ENCODE peak calls at places on chromosomes 5 and 9, in ten cellular contexts. Z, P, C, I, T, Q, O, L, X and Y are unnamed samples.

GRCh38 chr5:43020294-43020711 is 19.8 kb downstream of the ANXA2R start:
- DNase-seq in L (peak), T (no peak), Q (peak), O (peak), P (no peak), C (no peak), X (no peak), Z (no peak), I (peak), Y (peak)

GRCh38 chr5:180829711-180830110 is 27.1 kb upstream of the MGAT1 start:
- DNase-seq in T (no peak), P (no peak), O (no peak), L (no peak), X (no peak), Z (no peak), C (no peak), Q (no peak), I (no peak), Y (no peak)

GRCh38 chr5:78537821-78538220 is 110.8 kb downstream of the LHFPL2 start:
- DNase-seq in I (no peak), Q (peak), O (peak), Z (no peak), C (no peak), L (peak), P (no peak), X (no peak), T (no peak), Y (peak)

GRCh38 chr5:112848116-112848811 is 12.8 kb upstream of the SRP19 start:
- DNase-seq in L (peak), C (no peak), T (no peak), O (peak), Z (no peak), P (peak), X (no peak), Q (peak), I (peak), Y (peak)

GRCh38 chr9:128892223-128892892 is 10.4 kb downstream of the LRRC8A start:
- DNase-seq in O (no peak), T (no peak), Z (no peak), C (peak), L (no peak), I (no peak), X (peak), Q (no peak), P (no peak), Y (no peak)

GRCh38 chr9:133160742-133161541 is 2.8 kb downstream of the GBGT1 start:
- DNase-seq in L (peak), O (peak), T (no peak), X (peak), Z (no peak), Q (peak), C (peak), P (no peak), I (peak), Y (peak)

GRCh38 chr5:132782101-132782500 is 5.1 kb upstream of the SEPTIN8 start:
- DNase-seq in O (no peak), Q (no peak), X (no peak), Z (no peak), C (no peak), P (no peak), T (peak), I (no peak), L (no peak), Y (no peak)

GRCh38 chr5:64930672-64931318 is 162.1 kb downstream of the CWC27 start:
- DNase-seq in C (no peak), X (no peak), L (no peak), O (no peak), Q (no peak), P (no peak), T (no peak), Z (no peak), I (no peak), Y (no peak)

GRCh38 chr5:61735531-61735930 is 403.5 kb downstream of the ZSWIM6 start:
- DNase-seq in X (no peak), Z (no peak), T (no peak), O (no peak), I (no peak), P (peak), Q (no peak), L (no peak), C (no peak), Y (no peak)

GRCh38 chr5:159655757-159656409 is 260.4 kb upstream of the ADRA1B start:
- DNase-seq in Q (no peak), C (no peak), X (no peak), I (no peak), T (no peak), L (no peak), P (no peak), Z (no peak), O (no peak), Y (no peak)